ENCODE peak calls at places on chromosomes 4 and X, in four cellular contexts. A is NCI-H1048, L is BJ, U is heart right ventricle. P is an unnamed sample.

GRCh38 chr4:148224476-148224875 is 217.7 kb downstream of the NR3C2 start:
- DNase-seq in A (no peak), L (no peak), U (no peak), P (no peak)

GRCh38 chr4:43763029-43763610 is 685.5 kb downstream of the KCTD8 start:
- DNase-seq in A (no peak), L (no peak), U (no peak), P (no peak)

GRCh38 chr4:110605077-110605476 is 17.8 kb downstream of the PITX2 start:
- DNase-seq in A (no peak), L (no peak), U (no peak), P (no peak)

GRCh38 chr4:168501407-168501806 is 4.6 kb downstream of the PALLD start:
- DNase-seq in A (no peak), L (no peak), U (no peak), P (no peak)

GRCh38 chr4:140130677-140131076 is 23.3 kb downstream of the MAML3 start:
- DNase-seq in A (no peak), L (no peak), U (no peak), P (no peak)

GRCh38 chrX:140723251-140723650 is 13.7 kb downstream of the LINC00632 start:
- DNase-seq in A (no peak), L (no peak), U (no peak), P (no peak)

GRCh38 chrX:12360389-12360788 is 222.1 kb downstream of the FRMPD4 start:
- DNase-seq in A (no peak), L (peak; percentile 27), U (no peak), P (no peak)

GRCh38 chr4:113070755-113071154 is 21.3 kb downstream of the ANK2 start:
- DNase-seq in A (no peak), L (no peak), U (no peak), P (no peak)

GRCh38 chrX:63349307-63349706 is 1.8 kb downstream of the SPIN4 start:
- DNase-seq in A (no peak), L (no peak), U (no peak), P (no peak)

GRCh38 chr4:66777097-66777496 is 768.2 kb downstream of the CENPC start:
- DNase-seq in A (no peak), L (no peak), U (no peak), P (no peak)

GRCh38 chr4:8682296-8682695 is 89.7 kb downstream of the CPZ start:
- DNase-seq in A (no peak), L (no peak), U (no peak), P (no peak)

GRCh38 chr4:88618782-88619485 is 26.7 kb downstream of the HERC3 start:
- DNase-seq in A (no peak), L (no peak), U (no peak), P (no peak)

GRCh38 chr4:183469327-183469726 is 24.9 kb downstream of the CDKN2AIP start:
- DNase-seq in A (no peak), L (no peak), U (no peak), P (no peak)

GRCh38 chrX:10656214-10656613 is 35.8 kb upstream of the MID1 start:
- DNase-seq in A (no peak), L (no peak), U (no peak), P (no peak)

GRCh38 chrX:23511783-23512182 is 155.5 kb upstream of the PRDX4 start:
- DNase-seq in A (no peak), L (no peak), U (no peak), P (no peak)

GRCh38 chr4:71366776-71367175 is 28.0 kb downstream of the SLC4A4 start:
- DNase-seq in A (no peak), L (no peak), U (no peak), P (no peak)

GRCh38 chr4:3628868-3629175 is 96.6 kb upstream of the LRPAP1 start:
- DNase-seq in A (no peak), L (no peak), U (no peak), P (no peak)

GRCh38 chr4:1715002-1715761 is 3.1 kb upstream of the SLBP start:
- DNase-seq in A (no peak), L (no peak), U (no peak), P (no peak)

GRCh38 chrX:17788956-17789562 is 51.8 kb downstream of the SCML1 start:
- DNase-seq in A (no peak), L (no peak), U (no peak), P (no peak)

GRCh38 chr4:70570796-70571195 is 21.3 kb upstream of the AMBN start:
- DNase-seq in A (no peak), L (no peak), U (no peak), P (no peak)

GRCh38 chrX:810186-810585 is 179.6 kb downstream of the SHOX start:
- DNase-seq in A (no peak), L (no peak), U (no peak), P (no peak)

GRCh38 chr4:102438873-102439614 is 62.1 kb upstream of the NFKB1 start:
- DNase-seq in A (peak; percentile 29), L (peak; percentile 89), U (no peak), P (peak; percentile 40)

GRCh38 chr4:134160211-134160610 is 41.4 kb downstream of the PABPC4L start:
- DNase-seq in A (no peak), L (no peak), U (no peak), P (no peak)

GRCh38 chr4:4614925-4615678 is 73.3 kb upstream of the STX18 start:
- DNase-seq in A (no peak), L (peak; percentile 91), U (no peak), P (no peak)

GRCh38 chrX:129637217-129638109 is 17.3 kb downstream of the APLN start:
- DNase-seq in A (peak; percentile 4), L (no peak), U (peak; percentile 72), P (peak; percentile 50)

P was measured in Daoy.